ENCODE peak calls at places on chromosome 1, in six cellular contexts. One of them, this sample, is unnamed.

GRCh38 chr1:2137257-2138121 is 57.1 kb downstream of the FAAP20 start:
- DNase-seq in Peyer's patch: peak
- DNase-seq in mucosa of descending colon: peak
- DNase-seq in endothelial cell: no peak
- DNase-seq in foreskin fibroblast: no peak
- DNase-seq in psoas muscle: peak
- DNase-seq in this sample: no peak

GRCh38 chr1:228270032-228270431 is 62.2 kb downstream of the OBSCN start:
- DNase-seq in Peyer's patch: no peak
- DNase-seq in mucosa of descending colon: no peak
- DNase-seq in endothelial cell: no peak
- DNase-seq in foreskin fibroblast: peak
- DNase-seq in psoas muscle: no peak
- DNase-seq in this sample: no peak

GRCh38 chr1:203652718-203653461 is 26.3 kb downstream of the ATP2B4 start:
- DNase-seq in Peyer's patch: no peak
- DNase-seq in mucosa of descending colon: no peak
- DNase-seq in endothelial cell: no peak
- DNase-seq in foreskin fibroblast: no peak
- DNase-seq in psoas muscle: no peak
- DNase-seq in this sample: no peak

GRCh38 chr1:37473431-37474050 is 839 bp upstream of the ZC3H12A start:
- DNase-seq in Peyer's patch: no peak
- DNase-seq in mucosa of descending colon: no peak
- DNase-seq in endothelial cell: no peak
- DNase-seq in foreskin fibroblast: no peak
- DNase-seq in psoas muscle: peak
- DNase-seq in this sample: no peak

GRCh38 chr1:33931115-33931475 is 67.2 kb downstream of the HMGB4 start:
- DNase-seq in Peyer's patch: no peak
- DNase-seq in mucosa of descending colon: no peak
- DNase-seq in endothelial cell: no peak
- DNase-seq in foreskin fibroblast: no peak
- DNase-seq in psoas muscle: no peak
- DNase-seq in this sample: no peak

GRCh38 chr1:184002071-184002470 is 35.5 kb downstream of the COLGALT2 start:
- DNase-seq in Peyer's patch: no peak
- DNase-seq in mucosa of descending colon: no peak
- DNase-seq in endothelial cell: no peak
- DNase-seq in foreskin fibroblast: peak
- DNase-seq in psoas muscle: no peak
- DNase-seq in this sample: no peak

GRCh38 chr1:53781654-53782053 is 42.7 kb upstream of the GLIS1 start:
- DNase-seq in Peyer's patch: no peak
- DNase-seq in mucosa of descending colon: no peak
- DNase-seq in endothelial cell: no peak
- DNase-seq in foreskin fibroblast: peak
- DNase-seq in psoas muscle: no peak
- DNase-seq in this sample: no peak

GRCh38 chr1:169586395-169587255 is at the start of gene F5:
- DNase-seq in Peyer's patch: peak
- DNase-seq in mucosa of descending colon: peak
- DNase-seq in endothelial cell: peak
- DNase-seq in foreskin fibroblast: peak
- DNase-seq in psoas muscle: peak
- DNase-seq in this sample: peak

GRCh38 chr1:12531169-12531479 is 86.9 kb downstream of the DHRS3 start:
- DNase-seq in Peyer's patch: no peak
- DNase-seq in mucosa of descending colon: no peak
- DNase-seq in endothelial cell: no peak
- DNase-seq in foreskin fibroblast: no peak
- DNase-seq in psoas muscle: no peak
- DNase-seq in this sample: no peak

GRCh38 chr1:221606216-221606615 is 135.7 kb downstream of the DUSP10 start:
- DNase-seq in Peyer's patch: no peak
- DNase-seq in mucosa of descending colon: no peak
- DNase-seq in endothelial cell: no peak
- DNase-seq in foreskin fibroblast: no peak
- DNase-seq in psoas muscle: no peak
- DNase-seq in this sample: no peak

GRCh38 chr1:13643017-13643416 is 57.0 kb upstream of the PRDM2 start:
- DNase-seq in Peyer's patch: no peak
- DNase-seq in mucosa of descending colon: no peak
- DNase-seq in endothelial cell: no peak
- DNase-seq in foreskin fibroblast: no peak
- DNase-seq in psoas muscle: no peak
- DNase-seq in this sample: no peak

GRCh38 chr1:165854101-165854845 is 26.9 kb downstream of the UCK2 start:
- DNase-seq in Peyer's patch: no peak
- DNase-seq in mucosa of descending colon: no peak
- DNase-seq in endothelial cell: no peak
- DNase-seq in foreskin fibroblast: peak
- DNase-seq in psoas muscle: no peak
- DNase-seq in this sample: no peak

DNA sequence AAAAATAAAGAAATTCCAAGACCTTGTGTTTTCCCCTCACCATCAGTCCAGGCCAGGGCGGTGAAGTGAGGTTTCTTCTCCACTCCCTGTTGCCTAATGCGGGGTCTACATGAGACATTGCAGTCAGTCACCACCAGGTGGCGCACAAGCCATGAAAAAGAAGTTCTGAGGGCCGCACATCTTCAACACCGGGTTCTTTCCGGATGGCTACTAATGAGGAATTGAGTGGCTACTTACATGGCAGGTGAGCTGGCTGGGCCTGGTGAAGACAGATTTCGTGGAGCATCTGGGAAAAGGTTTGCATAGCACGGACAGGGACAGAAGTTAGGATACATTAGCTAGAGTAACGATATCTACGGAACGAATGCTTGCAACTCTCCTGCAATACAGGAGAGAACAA is 15.8 kb upstream of the S100A11 start:
- DNase-seq in Peyer's patch: peak
- DNase-seq in mucosa of descending colon: peak
- DNase-seq in endothelial cell: peak
- DNase-seq in foreskin fibroblast: peak
- DNase-seq in psoas muscle: peak
- DNase-seq in this sample: peak
- TF ChIP-seq CTCF in Peyer's patch: peak
- TF ChIP-seq CTCF in mucosa of descending colon: peak
- TF ChIP-seq CTCF in endothelial cell: peak
- TF ChIP-seq CTCF in foreskin fibroblast: peak
- TF ChIP-seq CTCF in psoas muscle: peak
- TF ChIP-seq CTCF in this sample: peak

GRCh38 chr1:52125727-52126359 is 16.0 kb upstream of the ZFYVE9 start:
- DNase-seq in Peyer's patch: no peak
- DNase-seq in mucosa of descending colon: no peak
- DNase-seq in endothelial cell: no peak
- DNase-seq in foreskin fibroblast: no peak
- DNase-seq in psoas muscle: no peak
- DNase-seq in this sample: no peak

GRCh38 chr1:52123622-52124021 is 18.3 kb upstream of the ZFYVE9 start:
- DNase-seq in Peyer's patch: no peak
- DNase-seq in mucosa of descending colon: no peak
- DNase-seq in endothelial cell: no peak
- DNase-seq in foreskin fibroblast: no peak
- DNase-seq in psoas muscle: no peak
- DNase-seq in this sample: no peak

GRCh38 chr1:52122424-52122823 is 19.5 kb upstream of the ZFYVE9 start:
- DNase-seq in Peyer's patch: peak
- DNase-seq in mucosa of descending colon: no peak
- DNase-seq in endothelial cell: no peak
- DNase-seq in foreskin fibroblast: no peak
- DNase-seq in psoas muscle: no peak
- DNase-seq in this sample: no peak

DNA sequence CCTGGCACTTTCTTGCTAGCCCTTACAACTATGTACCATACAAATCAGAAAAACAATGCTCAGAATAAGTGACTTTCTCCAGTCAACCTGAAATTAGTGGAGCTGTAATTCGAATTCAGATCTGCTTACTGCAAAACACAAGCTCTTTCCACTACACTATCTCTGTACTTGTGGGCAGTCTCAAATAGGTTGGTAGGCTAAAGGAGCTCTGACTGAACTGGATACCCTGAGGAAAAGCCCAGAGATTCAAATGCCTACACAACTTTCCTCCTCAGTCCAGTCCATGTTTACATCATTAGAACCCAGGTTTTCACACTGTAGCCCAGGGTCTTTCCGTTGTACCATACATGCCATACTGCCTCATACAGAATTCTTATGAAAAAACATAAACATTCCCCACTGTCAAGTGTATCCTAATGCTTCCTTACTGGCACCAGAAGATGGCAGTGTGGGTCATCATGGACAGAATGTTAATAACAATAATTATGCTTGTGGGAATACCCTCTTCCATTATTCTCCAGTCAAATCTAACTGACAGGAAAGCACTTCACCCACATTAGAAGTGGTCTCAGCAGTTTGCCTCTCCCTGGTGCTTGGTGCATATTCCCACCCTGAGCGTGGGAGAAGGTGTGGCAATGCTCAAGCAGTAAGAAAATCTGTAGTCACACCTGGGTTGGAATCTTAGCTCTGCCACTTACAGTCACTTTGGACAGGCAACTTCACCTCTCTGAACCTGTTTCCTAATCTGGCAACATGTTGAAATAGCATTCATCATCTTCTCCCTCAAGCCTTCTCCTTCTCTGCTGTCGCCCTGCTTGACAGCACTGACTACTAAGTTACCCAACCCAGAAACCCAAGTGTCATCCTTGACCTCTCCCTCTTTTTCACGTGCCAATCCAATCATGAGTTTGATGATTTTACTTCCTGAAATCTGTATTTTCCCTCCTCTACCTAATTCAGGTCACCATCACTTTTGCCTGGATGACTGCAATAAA is 14.4 kb upstream of the ZFYVE9 start:
- DNase-seq in Peyer's patch: no peak
- DNase-seq in mucosa of descending colon: no peak
- DNase-seq in endothelial cell: peak
- DNase-seq in foreskin fibroblast: peak
- DNase-seq in psoas muscle: no peak
- DNase-seq in this sample: peak
- TF ChIP-seq CTCF in Peyer's patch: peak
- TF ChIP-seq CTCF in mucosa of descending colon: peak
- TF ChIP-seq CTCF in endothelial cell: peak
- TF ChIP-seq CTCF in foreskin fibroblast: peak
- TF ChIP-seq CTCF in psoas muscle: peak
- TF ChIP-seq CTCF in this sample: peak

GRCh38 chr1:248837045-248837793 is 805 bp upstream of the ZNF672 start:
- DNase-seq in Peyer's patch: no peak
- DNase-seq in mucosa of descending colon: no peak
- DNase-seq in endothelial cell: no peak
- DNase-seq in foreskin fibroblast: no peak
- DNase-seq in psoas muscle: no peak
- DNase-seq in this sample: no peak

GRCh38 chr1:248837794-248838356 is at the start of gene ZNF672:
- DNase-seq in Peyer's patch: peak
- DNase-seq in mucosa of descending colon: peak
- DNase-seq in endothelial cell: peak
- DNase-seq in foreskin fibroblast: peak
- DNase-seq in psoas muscle: peak
- DNase-seq in this sample: peak

GRCh38 chr1:248839168-248839555 is 1.1 kb downstream of the ZNF672 start:
- DNase-seq in Peyer's patch: no peak
- DNase-seq in mucosa of descending colon: no peak
- DNase-seq in endothelial cell: no peak
- DNase-seq in foreskin fibroblast: no peak
- DNase-seq in psoas muscle: no peak
- DNase-seq in this sample: no peak

GRCh38 chr1:248840946-248841345 is 2.9 kb downstream of the ZNF672 start:
- DNase-seq in Peyer's patch: no peak
- DNase-seq in mucosa of descending colon: no peak
- DNase-seq in endothelial cell: no peak
- DNase-seq in foreskin fibroblast: no peak
- DNase-seq in psoas muscle: no peak
- DNase-seq in this sample: no peak

DNA sequence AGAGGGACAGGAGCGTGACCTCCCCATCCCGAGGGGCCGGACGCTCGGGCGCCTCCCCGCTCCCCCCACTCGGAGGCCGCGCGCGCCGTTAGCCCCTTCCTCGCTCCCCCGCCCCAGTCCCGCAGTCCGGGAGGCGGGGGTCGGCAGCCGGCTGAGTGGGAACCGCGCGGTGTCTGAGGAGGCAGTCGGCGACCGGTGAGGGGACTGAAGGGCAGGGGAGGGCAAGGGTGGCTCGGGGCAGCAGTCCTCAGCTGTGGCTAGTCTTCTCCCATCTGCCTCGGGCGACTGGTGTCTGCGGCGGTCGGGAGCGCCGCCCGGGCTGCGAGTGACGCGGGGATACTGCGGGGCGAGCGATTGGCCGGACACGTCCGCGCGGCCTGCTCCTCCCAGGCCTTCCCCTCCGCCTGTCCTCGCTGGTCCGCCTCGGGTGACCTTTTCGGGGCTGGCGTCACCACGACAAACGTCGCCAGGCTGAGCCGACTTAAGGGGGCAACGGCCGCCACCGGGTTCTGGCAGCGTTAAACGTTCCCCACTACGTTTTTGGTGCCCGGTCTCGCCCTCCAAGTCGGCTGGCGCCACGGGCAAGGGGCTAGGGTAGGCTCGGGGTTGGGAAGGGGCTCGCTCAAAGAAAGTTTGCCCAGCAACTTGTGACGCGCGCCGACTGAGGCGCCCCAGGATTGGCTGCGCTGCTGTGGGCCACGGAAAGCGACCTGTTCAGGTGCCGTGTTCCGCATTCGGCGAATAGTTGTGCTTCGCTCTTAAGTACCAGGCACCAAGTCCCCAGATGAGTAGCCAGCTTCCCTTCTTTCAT is 538 bp downstream of the ZNF672 start:
- DNase-seq in Peyer's patch: peak
- DNase-seq in mucosa of descending colon: peak
- DNase-seq in endothelial cell: peak
- DNase-seq in foreskin fibroblast: peak
- DNase-seq in psoas muscle: peak
- DNase-seq in this sample: peak
- TF ChIP-seq CTCF in Peyer's patch: no peak
- TF ChIP-seq CTCF in mucosa of descending colon: no peak
- TF ChIP-seq CTCF in endothelial cell: no peak
- TF ChIP-seq CTCF in foreskin fibroblast: no peak
- TF ChIP-seq CTCF in psoas muscle: no peak
- TF ChIP-seq CTCF in this sample: no peak

GRCh38 chr1:15669864-15670263 is 14.3 kb upstream of the PLEKHM2 start:
- DNase-seq in Peyer's patch: no peak
- DNase-seq in mucosa of descending colon: no peak
- DNase-seq in endothelial cell: no peak
- DNase-seq in foreskin fibroblast: no peak
- DNase-seq in psoas muscle: no peak
- DNase-seq in this sample: no peak

GRCh38 chr1:15669074-15669473 is 15.0 kb upstream of the PLEKHM2 start:
- DNase-seq in Peyer's patch: no peak
- DNase-seq in mucosa of descending colon: no peak
- DNase-seq in endothelial cell: no peak
- DNase-seq in foreskin fibroblast: no peak
- DNase-seq in psoas muscle: no peak
- DNase-seq in this sample: no peak

GRCh38 chr1:15674760-15675159 is 9.4 kb upstream of the PLEKHM2 start:
- DNase-seq in Peyer's patch: no peak
- DNase-seq in mucosa of descending colon: no peak
- DNase-seq in endothelial cell: no peak
- DNase-seq in foreskin fibroblast: no peak
- DNase-seq in psoas muscle: no peak
- DNase-seq in this sample: no peak

GRCh38 chr1:15668089-15668754 is 15.9 kb upstream of the PLEKHM2 start:
- DNase-seq in Peyer's patch: no peak
- DNase-seq in mucosa of descending colon: no peak
- DNase-seq in endothelial cell: no peak
- DNase-seq in foreskin fibroblast: no peak
- DNase-seq in psoas muscle: no peak
- DNase-seq in this sample: no peak

GRCh38 chr1:15671430-15671829 is 12.7 kb upstream of the PLEKHM2 start:
- DNase-seq in Peyer's patch: no peak
- DNase-seq in mucosa of descending colon: no peak
- DNase-seq in endothelial cell: no peak
- DNase-seq in foreskin fibroblast: no peak
- DNase-seq in psoas muscle: no peak
- DNase-seq in this sample: no peak
- TF ChIP-seq CTCF in Peyer's patch: no peak
- TF ChIP-seq CTCF in mucosa of descending colon: no peak
- TF ChIP-seq CTCF in endothelial cell: no peak
- TF ChIP-seq CTCF in foreskin fibroblast: no peak
- TF ChIP-seq CTCF in psoas muscle: no peak
- TF ChIP-seq CTCF in this sample: no peak